ENCODE peak calls at places on chromosomes 1 and 21, in five cellular contexts. X is nephron progenitor cell, R is heart left ventricle, Q is thyroid gland, L is lung. A is an unnamed sample.

GRCh38 chr1:171869097-171869496 is 27.8 kb downstream of the DNM3 start:
- DNase-seq in L (no peak), X (no peak), Q (peak; percentile 31), R (no peak), A (no peak)

GRCh38 chr1:16207318-16208269 is 4.9 kb downstream of the ARHGEF19 start:
- DNase-seq in X (no peak), R (peak; percentile 66), Q (no peak), L (no peak), A (no peak)

GRCh38 chr1:38892976-38893375 is 11.6 kb upstream of the GJA9 start:
- DNase-seq in Q (no peak), R (no peak), X (no peak), L (no peak), A (no peak)

GRCh38 chr1:85850238-85850637 is 142.0 kb upstream of the ZNHIT6 start:
- DNase-seq in L (no peak), X (no peak), Q (no peak), R (no peak), A (no peak)

GRCh38 chr1:193580419-193580818 is 394.0 kb upstream of the B3GALT2 start:
- DNase-seq in Q (no peak), L (no peak), X (no peak), R (no peak), A (no peak)

GRCh38 chr1:156624814-156625435 is 5.7 kb downstream of the HAPLN2 start:
- DNase-seq in X (peak; percentile 43), R (no peak), Q (no peak), L (no peak), A (no peak)

GRCh38 chr21:44700101-44701022 is 3.4 kb downstream of the KRTAP10-12 start:
- DNase-seq in L (no peak), Q (no peak), R (no peak), X (no peak), A (peak; percentile 73)

GRCh38 chr1:5491207-5491904 is 500.9 kb downstream of the NPHP4 start:
- DNase-seq in Q (no peak), X (no peak), R (no peak), L (no peak), A (no peak)

GRCh38 chr1:212232020-212232570 is 53.1 kb upstream of the PPP2R5A start:
- DNase-seq in L (no peak), Q (no peak), R (no peak), X (no peak), A (no peak)

GRCh38 chr1:182460550-182460951 is 10.6 kb downstream of the RGSL1 start:
- DNase-seq in L (no peak), X (no peak), Q (no peak), R (no peak), A (no peak)

GRCh38 chr1:183903101-183903500 is 98.2 kb downstream of the RGL1 start:
- DNase-seq in X (no peak), R (no peak), L (no peak), Q (no peak), A (no peak)

GRCh38 chr1:99781798-99782197 is 15.4 kb upstream of the FRRS1 start:
- DNase-seq in L (no peak), R (no peak), Q (no peak), X (no peak), A (no peak)

GRCh38 chr1:3482590-3482899 is 28.1 kb downstream of the ARHGEF16 start:
- DNase-seq in R (no peak), Q (no peak), L (no peak), X (no peak), A (no peak)

DNA sequence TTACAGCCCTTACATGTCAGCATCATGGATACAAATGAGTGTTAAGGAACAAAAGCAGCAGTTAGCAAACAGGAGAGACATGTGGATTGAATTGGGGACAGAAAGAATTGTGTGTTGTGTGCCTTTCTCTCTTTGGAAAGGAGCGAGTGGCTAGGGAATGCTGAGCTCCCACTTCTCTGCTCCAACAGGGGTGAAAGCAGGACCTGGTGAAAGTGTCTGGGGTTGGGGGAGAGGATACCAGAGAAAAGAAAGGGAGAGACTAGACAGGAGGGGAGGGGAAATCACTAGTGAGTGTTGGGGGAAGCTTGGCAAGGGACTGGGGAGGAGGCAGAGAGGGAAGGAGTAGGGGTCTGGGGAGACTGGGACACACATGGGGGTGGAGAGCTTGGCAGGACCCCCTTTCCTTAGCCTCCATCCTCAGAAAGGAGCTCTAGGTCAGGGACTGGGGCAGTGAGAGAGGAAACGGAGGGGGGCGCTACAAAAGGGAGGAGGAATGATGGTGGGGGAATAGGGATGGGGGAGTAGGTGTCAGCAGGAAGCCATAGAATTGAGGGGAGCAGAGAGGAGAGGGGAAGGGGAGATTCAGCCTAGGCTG is 2.2 kb downstream of the KIRREL1 start:
- DNase-seq in R (no peak), L (no peak), Q (no peak), X (no peak), A (no peak)
- TF ChIP-seq CTCF in R (no peak), L (no peak), Q (no peak), X (no peak), A (no peak)

GRCh38 chr1:29974345-29974744 is 738.0 kb downstream of the PTPRU start:
- DNase-seq in R (no peak), X (no peak), Q (no peak), L (peak; percentile 1), A (no peak)
- TF ChIP-seq CTCF in R (no peak), X (no peak), Q (no peak), L (no peak), A (no peak)

GRCh38 chr1:83497563-83497962 is 501.4 kb downstream of the TTLL7 start:
- DNase-seq in R (no peak), X (no peak), L (no peak), Q (peak; percentile 19), A (no peak)
- TF ChIP-seq CTCF in R (no peak), X (peak; percentile 40), L (no peak), Q (peak; percentile 12), A (peak; percentile 48)

GRCh38 chr1:10052347-10052746 is 19.6 kb downstream of the UBE4B start:
- DNase-seq in L (no peak), X (no peak), Q (no peak), R (no peak), A (no peak)

GRCh38 chr1:10054465-10054864 is 21.7 kb downstream of the UBE4B start:
- DNase-seq in R (no peak), L (no peak), Q (no peak), X (no peak), A (no peak)

GRCh38 chr1:10048601-10049000 is 15.8 kb downstream of the UBE4B start:
- DNase-seq in L (no peak), X (no peak), R (no peak), Q (no peak), A (no peak)

GRCh38 chr1:10050611-10051010 is 17.9 kb downstream of the UBE4B start:
- DNase-seq in X (no peak), L (no peak), R (no peak), Q (no peak), A (no peak)

GRCh38 chr1:10051656-10052055 is 18.9 kb downstream of the UBE4B start:
- DNase-seq in L (no peak), Q (no peak), X (no peak), R (no peak), A (no peak)
- TF ChIP-seq CTCF in L (no peak), Q (no peak), X (no peak), R (no peak), A (no peak)

GRCh38 chr1:186482661-186483255 is 21.8 kb upstream of the PDC start:
- DNase-seq in Q (peak; percentile 31), L (peak; percentile 50), X (peak; percentile 81), R (no peak), A (peak; percentile 86)

GRCh38 chr1:186486061-186486460 is 25.1 kb upstream of the PDC start:
- DNase-seq in X (no peak), L (no peak), Q (no peak), R (no peak), A (no peak)

GRCh38 chr1:186483561-186483960 is 22.6 kb upstream of the PDC start:
- DNase-seq in R (no peak), X (no peak), L (no peak), Q (no peak), A (no peak)

GRCh38 chr1:186491351-186491750 is 30.4 kb upstream of the PDC start:
- DNase-seq in X (no peak), L (no peak), R (no peak), Q (no peak), A (no peak)

GRCh38 chr1:186487163-186487562 is 26.2 kb upstream of the PDC start:
- DNase-seq in X (no peak), Q (no peak), L (no peak), R (no peak), A (no peak)
- TF ChIP-seq CTCF in X (no peak), Q (no peak), L (no peak), R (no peak), A (no peak)

A was measured in osteocyte.